ENCODE peak calls at places on chromosomes 12 and 14, in five cellular contexts. D is progenitor cell of endocrine pancreas, T is COR-L47, N is cardiac fibroblast, W is NCI-H748 treated with DMSO at 0.1 percent for 48 hours. A is an unnamed sample.

GRCh38 chr12:31929140-31929526 is 30.1 kb upstream of the RESF1 start:
- DNase-seq in D (no peak), N (no peak), W (no peak), T (no peak), A (no peak)

GRCh38 chr12:27193854-27194544 is 50.1 kb upstream of the STK38L start:
- DNase-seq in T (no peak), N (peak; percentile 88), W (no peak), D (no peak), A (peak; percentile 22)

GRCh38 chr12:92745874-92746553 is 43.2 kb downstream of the PLEKHG7 start:
- DNase-seq in D (no peak), W (no peak), T (no peak), N (peak; percentile 97), A (peak; percentile 99)

GRCh38 chr12:124651508-124652273 is 84.3 kb upstream of the NCOR2 start:
- DNase-seq in N (no peak), D (no peak), T (no peak), W (no peak), A (peak; percentile 55)

GRCh38 chr12:1630081-1630826 is 1.2 kb downstream of the WNT5B start:
- DNase-seq in W (no peak), N (peak; percentile 40), D (no peak), T (peak; percentile 68), A (no peak)

GRCh38 chr14:95515523-95516517 is 630 bp downstream of the SYNE3 start:
- DNase-seq in N (peak; percentile 66), T (peak; percentile 79), W (no peak), D (peak; percentile 55), A (peak; percentile 49)

GRCh38 chr12:15209782-15210181 is 11.4 kb downstream of the RERG start:
- DNase-seq in T (no peak), N (peak; percentile 69), D (no peak), W (no peak), A (no peak)

GRCh38 chr14:39467889-39468524 is 35.8 kb upstream of the FBXO33 start:
- DNase-seq in N (peak; percentile 39), T (peak; percentile 26), D (no peak), W (peak; percentile 9), A (peak; percentile 8)

GRCh38 chr14:99318091-99318958 is 46.3 kb upstream of the BCL11B start:
- DNase-seq in W (no peak), T (no peak), N (no peak), D (no peak), A (no peak)

GRCh38 chr14:75877292-75877691 is 104.5 kb downstream of the TGFB3 start:
- DNase-seq in N (peak; percentile 95), W (no peak), D (no peak), T (no peak), A (no peak)

A was measured in endothelial cell of umbilical vein.